ENCODE peak calls at places on chromosomes 1 and 21, in four cellular contexts. R is PC-9, O is HFF-Myc, K is GM23248. D is an unnamed sample.

GRCh38 chr1:245411245-245411644 is 256.5 kb downstream of the KIF26B start:
- DNase-seq in K (peak; percentile 24), O (peak; percentile 15), R (no peak), D (no peak)

GRCh38 chr1:44602675-44603610 is 71.3 kb downstream of the TMEM53 start:
- DNase-seq in O (no peak), K (no peak), R (no peak), D (no peak)

GRCh38 chr1:54462597-54463258 is 56.5 kb upstream of the SSBP3 start:
- DNase-seq in R (no peak), O (no peak), K (no peak), D (no peak)

GRCh38 chr21:38858429-38859205 is 52.9 kb downstream of the ETS2 start:
- DNase-seq in K (no peak), R (no peak), O (no peak), D (no peak)

GRCh38 chr21:35619184-35619583 is 441.1 kb downstream of the SETD4 start:
- DNase-seq in K (peak; percentile 85), R (no peak), O (no peak), D (no peak)

GRCh38 chr1:27993241-27993640 is 33.5 kb downstream of the XKR8 start:
- DNase-seq in K (no peak), O (no peak), R (no peak), D (peak; percentile 13)

GRCh38 chr1:14543191-14543849 is 55.2 kb upstream of the KAZN start:
- DNase-seq in O (no peak), K (peak; percentile 78), R (no peak), D (no peak)

GRCh38 chr1:190067592-190067991 is 410.1 kb downstream of the BRINP3 start:
- DNase-seq in K (no peak), O (no peak), R (no peak), D (no peak)

GRCh38 chr1:169326644-169327316 is 40.8 kb downstream of the NME7 start:
- DNase-seq in R (no peak), O (no peak), K (peak; percentile 57), D (no peak)

GRCh38 chr21:15063821-15064575 is 802 bp downstream of the NRIP1 start:
- DNase-seq in O (no peak), K (peak; percentile 76), R (peak; percentile 20), D (peak; percentile 11)

GRCh38 chr21:15976807-15977206 is 247.0 kb downstream of the USP25 start:
- DNase-seq in K (peak; percentile 10), R (no peak), O (no peak), D (no peak)

GRCh38 chr1:8517579-8518489 is 199.9 kb downstream of the SLC45A1 start:
- DNase-seq in O (peak; percentile 31), R (no peak), K (peak; percentile 64), D (no peak)

GRCh38 chr1:81569761-81570160 is 231.0 kb upstream of the ADGRL2 start:
- DNase-seq in R (no peak), K (no peak), O (no peak), D (no peak)

GRCh38 chr1:20787100-20787774 is at the start of gene HP1BP3:
- DNase-seq in K (peak; percentile 88), O (no peak), R (peak; percentile 78), D (peak; percentile 95)

GRCh38 chr1:204128964-204129896 is 22.6 kb downstream of the ETNK2 start:
- DNase-seq in R (peak; percentile 61), O (peak; percentile 24), K (peak; percentile 87), D (peak; percentile 58)

GRCh38 chr1:173470608-173471007 is 6.5 kb upstream of the PRDX6 start:
- DNase-seq in R (no peak), O (no peak), K (no peak), D (no peak)

GRCh38 chr1:109253803-109254620 is 4.7 kb downstream of the CELSR2 start:
- DNase-seq in R (no peak), K (no peak), O (no peak), D (no peak)

GRCh38 chr1:16727190-16728111 is 12.9 kb upstream of the RNU1-4 start:
- DNase-seq in O (peak; percentile 56), R (peak; percentile 46), K (peak; percentile 45), D (no peak)

GRCh38 chr21:32336711-32337110 is 38.1 kb downstream of the MRAP start:
- DNase-seq in R (no peak), K (peak; percentile 77), O (no peak), D (no peak)

GRCh38 chr1:176567190-176567794 is 104.3 kb downstream of the PAPPA2 start:
- DNase-seq in K (peak; percentile 82), O (no peak), R (no peak), D (no peak)

GRCh38 chr1:17304155-17304826 is 3.7 kb upstream of the PADI4 start:
- DNase-seq in O (no peak), K (peak; percentile 26), R (peak; percentile 69), D (no peak)

GRCh38 chr1:17014671-17015567 is 3.2 kb upstream of the ATP13A2 start:
- DNase-seq in O (no peak), K (no peak), R (no peak), D (no peak)

GRCh38 chr1:56202743-56203142 is 376.6 kb downstream of the PLPP3 start:
- DNase-seq in O (no peak), K (no peak), R (no peak), D (no peak)

GRCh38 chr21:39972976-39973375 is 105.7 kb downstream of the PCP4 start:
- DNase-seq in O (no peak), R (no peak), K (no peak), D (no peak)

GRCh38 chr1:205675247-205675646 is 5.1 kb downstream of the SLC45A3 start:
- DNase-seq in K (no peak), O (no peak), R (no peak), D (no peak)
- H3K4me3 ChIP-seq in K (no peak overlapping the region), O (no peak overlapping the region), R (no peak overlapping the region), D (no peak overlapping the region)

GRCh38 chr1:43545321-43545685 is 14.6 kb downstream of the PTPRF start:
- DNase-seq in O (no peak), R (no peak), K (no peak), D (no peak)
- H3K4me3 ChIP-seq in O (no peak overlapping the region), R (no peak overlapping the region), K (no peak overlapping the region), D (no peak overlapping the region)

GRCh38 chr1:195590649-195591048 is 1017.6 kb downstream of the KCNT2 start:
- DNase-seq in R (no peak), O (no peak), K (no peak), D (no peak)
- H3K4me3 ChIP-seq in R (no peak overlapping the region), O (no peak overlapping the region), K (no peak overlapping the region), D (no peak overlapping the region)

GRCh38 chr1:94884101-94884875 is 42.6 kb downstream of the CNN3 start:
- DNase-seq in O (peak; percentile 93), R (peak; percentile 20), K (peak; percentile 84), D (no peak)
- H3K4me3 ChIP-seq in O (no peak overlapping the region), R (no peak overlapping the region), K (peak overlapping the region; percentile 45), D (no peak overlapping the region)

D was measured in CD4-positive, alpha-beta memory T cell.